ENCODE peak calls at places on chromosomes 13 and 19, in ten cellular contexts. One of them, this sample, is unnamed.

GRCh38 chr13:48626077-48626449 is 27.7 kb upstream of the CYSLTR2 start:
- DNase-seq in heart left ventricle: no peak
- DNase-seq in nucleus accumbens: no peak
- DNase-seq in H1: no peak
- DNase-seq in EH: no peak
- DNase-seq in GM10248: no peak
- DNase-seq in ACHN: peak
- DNase-seq in astrocyte: peak
- DNase-seq in NCI-H2081 treated with DMSO at 0.1 percent for 48 hours: no peak
- DNase-seq in AG04450: no peak
- DNase-seq in this sample: no peak

GRCh38 chr19:49912965-49913685 is 15.9 kb upstream of the ATF5 start:
- DNase-seq in EH: no peak
- DNase-seq in H1: peak
- DNase-seq in GM10248: no peak
- DNase-seq in astrocyte: no peak
- DNase-seq in nucleus accumbens: no peak
- DNase-seq in ACHN: no peak
- DNase-seq in heart left ventricle: no peak
- DNase-seq in AG04450: no peak
- DNase-seq in NCI-H2081 treated with DMSO at 0.1 percent for 48 hours: no peak
- DNase-seq in this sample: no peak

GRCh38 chr19:12380444-12380737 is 14.9 kb upstream of the ZNF442 start:
- DNase-seq in AG04450: no peak
- DNase-seq in NCI-H2081 treated with DMSO at 0.1 percent for 48 hours: no peak
- DNase-seq in H1: no peak
- DNase-seq in GM10248: no peak
- DNase-seq in heart left ventricle: no peak
- DNase-seq in EH: no peak
- DNase-seq in astrocyte: no peak
- DNase-seq in ACHN: no peak
- DNase-seq in nucleus accumbens: no peak
- DNase-seq in this sample: no peak

GRCh38 chr19:56158170-56158757 is 17.2 kb downstream of the ZNF444 start:
- DNase-seq in ACHN: no peak
- DNase-seq in H1: no peak
- DNase-seq in astrocyte: no peak
- DNase-seq in nucleus accumbens: no peak
- DNase-seq in AG04450: no peak
- DNase-seq in heart left ventricle: no peak
- DNase-seq in EH: no peak
- DNase-seq in GM10248: no peak
- DNase-seq in NCI-H2081 treated with DMSO at 0.1 percent for 48 hours: no peak
- DNase-seq in this sample: no peak

GRCh38 chr19:55459950-55460657 is 1.3 kb downstream of the ISOC2 start:
- DNase-seq in NCI-H2081 treated with DMSO at 0.1 percent for 48 hours: no peak
- DNase-seq in GM10248: no peak
- DNase-seq in ACHN: no peak
- DNase-seq in EH: peak
- DNase-seq in astrocyte: no peak
- DNase-seq in H1: no peak
- DNase-seq in heart left ventricle: no peak
- DNase-seq in nucleus accumbens: no peak
- DNase-seq in AG04450: no peak
- DNase-seq in this sample: no peak

GRCh38 chr13:97715763-97716162 is 237.7 kb upstream of the IPO5 start:
- DNase-seq in ACHN: no peak
- DNase-seq in EH: no peak
- DNase-seq in AG04450: no peak
- DNase-seq in nucleus accumbens: no peak
- DNase-seq in astrocyte: no peak
- DNase-seq in H1: no peak
- DNase-seq in NCI-H2081 treated with DMSO at 0.1 percent for 48 hours: no peak
- DNase-seq in heart left ventricle: no peak
- DNase-seq in GM10248: no peak
- DNase-seq in this sample: no peak

GRCh38 chr13:75514080-75515040 is 23.3 kb downstream of the COMMD6 start:
- DNase-seq in heart left ventricle: no peak
- DNase-seq in H1: no peak
- DNase-seq in nucleus accumbens: no peak
- DNase-seq in AG04450: no peak
- DNase-seq in ACHN: no peak
- DNase-seq in astrocyte: peak
- DNase-seq in NCI-H2081 treated with DMSO at 0.1 percent for 48 hours: no peak
- DNase-seq in EH: peak
- DNase-seq in GM10248: no peak
- DNase-seq in this sample: no peak

GRCh38 chr13:99987180-99988047 is 5.8 kb downstream of the ZIC2 start:
- DNase-seq in EH: no peak
- DNase-seq in AG04450: no peak
- DNase-seq in NCI-H2081 treated with DMSO at 0.1 percent for 48 hours: no peak
- DNase-seq in ACHN: no peak
- DNase-seq in GM10248: no peak
- DNase-seq in H1: peak
- DNase-seq in astrocyte: no peak
- DNase-seq in nucleus accumbens: no peak
- DNase-seq in heart left ventricle: no peak
- DNase-seq in this sample: peak

GRCh38 chr19:1884291-1884718 is 991 bp downstream of the ABHD17A start:
- DNase-seq in EH: no peak
- DNase-seq in AG04450: no peak
- DNase-seq in ACHN: no peak
- DNase-seq in H1: no peak
- DNase-seq in astrocyte: no peak
- DNase-seq in heart left ventricle: no peak
- DNase-seq in nucleus accumbens: no peak
- DNase-seq in GM10248: no peak
- DNase-seq in NCI-H2081 treated with DMSO at 0.1 percent for 48 hours: no peak
- DNase-seq in this sample: no peak

GRCh38 chr19:43460362-43461016 is 4.9 kb downstream of the LYPD3 start:
- DNase-seq in H1: no peak
- DNase-seq in AG04450: no peak
- DNase-seq in astrocyte: no peak
- DNase-seq in ACHN: no peak
- DNase-seq in EH: no peak
- DNase-seq in GM10248: no peak
- DNase-seq in nucleus accumbens: no peak
- DNase-seq in NCI-H2081 treated with DMSO at 0.1 percent for 48 hours: no peak
- DNase-seq in heart left ventricle: no peak
- DNase-seq in this sample: no peak

GRCh38 chr13:111337741-111338140 is 17.3 kb downstream of the TEX29 start:
- DNase-seq in EH: no peak
- DNase-seq in heart left ventricle: no peak
- DNase-seq in astrocyte: peak
- DNase-seq in AG04450: no peak
- DNase-seq in NCI-H2081 treated with DMSO at 0.1 percent for 48 hours: no peak
- DNase-seq in ACHN: no peak
- DNase-seq in GM10248: no peak
- DNase-seq in nucleus accumbens: no peak
- DNase-seq in H1: no peak
- DNase-seq in this sample: no peak

GRCh38 chr19:5046339-5047039 is 77.6 kb downstream of the KDM4B start:
- DNase-seq in ACHN: no peak
- DNase-seq in nucleus accumbens: no peak
- DNase-seq in NCI-H2081 treated with DMSO at 0.1 percent for 48 hours: peak
- DNase-seq in H1: no peak
- DNase-seq in AG04450: no peak
- DNase-seq in EH: peak
- DNase-seq in astrocyte: peak
- DNase-seq in heart left ventricle: peak
- DNase-seq in GM10248: no peak
- DNase-seq in this sample: no peak

GRCh38 chr13:75860935-75861334 is 224.8 kb downstream of the LMO7 start:
- DNase-seq in EH: no peak
- DNase-seq in nucleus accumbens: no peak
- DNase-seq in NCI-H2081 treated with DMSO at 0.1 percent for 48 hours: no peak
- DNase-seq in heart left ventricle: no peak
- DNase-seq in ACHN: no peak
- DNase-seq in GM10248: no peak
- DNase-seq in H1: no peak
- DNase-seq in astrocyte: no peak
- DNase-seq in AG04450: no peak
- DNase-seq in this sample: no peak

GRCh38 chr13:47628666-47629065 is 372.4 kb downstream of the SUCLA2 start:
- DNase-seq in heart left ventricle: no peak
- DNase-seq in nucleus accumbens: no peak
- DNase-seq in ACHN: no peak
- DNase-seq in GM10248: no peak
- DNase-seq in AG04450: no peak
- DNase-seq in NCI-H2081 treated with DMSO at 0.1 percent for 48 hours: no peak
- DNase-seq in H1: no peak
- DNase-seq in astrocyte: peak
- DNase-seq in EH: peak
- DNase-seq in this sample: no peak

GRCh38 chr13:109400625-109401257 is 385.6 kb downstream of the IRS2 start:
- DNase-seq in heart left ventricle: no peak
- DNase-seq in nucleus accumbens: no peak
- DNase-seq in GM10248: no peak
- DNase-seq in AG04450: no peak
- DNase-seq in NCI-H2081 treated with DMSO at 0.1 percent for 48 hours: no peak
- DNase-seq in H1: no peak
- DNase-seq in EH: no peak
- DNase-seq in astrocyte: no peak
- DNase-seq in ACHN: no peak
- DNase-seq in this sample: no peak

GRCh38 chr19:45667620-45668341 is at the start of gene GIPR:
- DNase-seq in astrocyte: peak
- DNase-seq in ACHN: no peak
- DNase-seq in NCI-H2081 treated with DMSO at 0.1 percent for 48 hours: no peak
- DNase-seq in heart left ventricle: peak
- DNase-seq in EH: peak
- DNase-seq in H1: peak
- DNase-seq in AG04450: no peak
- DNase-seq in GM10248: peak
- DNase-seq in nucleus accumbens: no peak
- DNase-seq in this sample: no peak

GRCh38 chr13:62360609-62361008 is 945.0 kb upstream of the PCDH20 start:
- DNase-seq in EH: no peak
- DNase-seq in AG04450: no peak
- DNase-seq in nucleus accumbens: no peak
- DNase-seq in heart left ventricle: no peak
- DNase-seq in ACHN: no peak
- DNase-seq in astrocyte: no peak
- DNase-seq in GM10248: no peak
- DNase-seq in NCI-H2081 treated with DMSO at 0.1 percent for 48 hours: peak
- DNase-seq in H1: no peak
- DNase-seq in this sample: no peak

GRCh38 chr19:18118420-18119242 is 21.1 kb downstream of the MAST3 start:
- DNase-seq in astrocyte: no peak
- DNase-seq in ACHN: no peak
- DNase-seq in GM10248: no peak
- DNase-seq in H1: no peak
- DNase-seq in NCI-H2081 treated with DMSO at 0.1 percent for 48 hours: no peak
- DNase-seq in EH: peak
- DNase-seq in AG04450: no peak
- DNase-seq in nucleus accumbens: no peak
- DNase-seq in heart left ventricle: no peak
- DNase-seq in this sample: no peak

GRCh38 chr13:60043262-60043661 is 120.5 kb downstream of the DIAPH3 start:
- DNase-seq in GM10248: no peak
- DNase-seq in NCI-H2081 treated with DMSO at 0.1 percent for 48 hours: no peak
- DNase-seq in astrocyte: no peak
- DNase-seq in H1: no peak
- DNase-seq in EH: peak
- DNase-seq in ACHN: no peak
- DNase-seq in heart left ventricle: no peak
- DNase-seq in nucleus accumbens: no peak
- DNase-seq in AG04450: no peak
- DNase-seq in this sample: no peak